ENCODE peak calls at places on chromosomes 5 and 9, in five cellular contexts. D, N, G, T and M are unnamed samples.

GRCh38 chr9:109880276-109881169 is 100.5 kb downstream of the PALM2AKAP2 start:
- DNase-seq in D (no peak), N (no peak), G (peak; percentile 30), T (peak; percentile 60), M (no peak)

GRCh38 chr5:16709691-16710420 is 93.1 kb upstream of the RETREG1 start:
- DNase-seq in D (no peak), N (no peak), G (no peak), T (no peak), M (no peak)

GRCh38 chr5:134005415-134006118 is 792 bp upstream of the VDAC1 start:
- DNase-seq in D (no peak), N (peak; percentile 50), G (no peak), T (peak; percentile 23), M (no peak)

GRCh38 chr9:104412238-104412637 is 91.8 kb upstream of the OR13F1 start:
- DNase-seq in D (no peak), N (no peak), G (peak; percentile 6), T (no peak), M (no peak)

GRCh38 chr9:87882627-87883026 is at the start of gene SPATA31E1:
- DNase-seq in D (no peak), N (no peak), G (no peak), T (no peak), M (peak; percentile 81)

GRCh38 chr9:121735065-121735791 is 83.8 kb downstream of the DAB2IP start:
- DNase-seq in D (no peak), N (no peak), G (peak; percentile 70), T (peak; percentile 65), M (no peak)

GRCh38 chr5:71862661-71863060 is 143.6 kb downstream of the CARTPT start:
- DNase-seq in D (no peak), N (no peak), G (no peak), T (no peak), M (no peak)

GRCh38 chr5:11146171-11146570 is 385.1 kb upstream of the DAP start:
- DNase-seq in D (no peak), N (no peak), G (no peak), T (no peak), M (no peak)

GRCh38 chr5:90983148-90983547 is 400.0 kb downstream of the ARRDC3 start:
- DNase-seq in D (no peak), N (no peak), G (peak; percentile 69), T (peak; percentile 91), M (no peak)

GRCh38 chr9:137028281-137029057 is 432 bp upstream of the ABCA2 start:
- DNase-seq in D (no peak), N (peak; percentile 78), G (peak; percentile 47), T (peak; percentile 30), M (no peak)

GRCh38 chr9:128054090-128054489 is 13.0 kb downstream of the NAIF1 start:
- DNase-seq in D (no peak), N (no peak), G (no peak), T (no peak), M (no peak)

GRCh38 chr9:121246821-121247511 is 21.0 kb upstream of the GSN start:
- DNase-seq in D (no peak), N (no peak), G (peak; percentile 73), T (peak; percentile 91), M (no peak)

GRCh38 chr5:107576155-107576554 is 94.6 kb downstream of the EFNA5 start:
- DNase-seq in D (no peak), N (no peak), G (no peak), T (no peak), M (no peak)

GRCh38 chr9:85731128-85731630 is 10.6 kb downstream of the AGTPBP1 start:
- DNase-seq in D (no peak), N (no peak), G (no peak), T (no peak), M (no peak)

GRCh38 chr5:165130656-165131055 is 1625.2 kb downstream of the MAT2B start:
- DNase-seq in D (no peak), N (no peak), G (no peak), T (no peak), M (no peak)

GRCh38 chr9:89513836-89514235 is 15.9 kb upstream of the SEMA4D start:
- DNase-seq in D (no peak), N (no peak), G (no peak), T (no peak), M (no peak)

GRCh38 chr9:98775831-98776441 is 20.4 kb downstream of the ANKS6 start:
- DNase-seq in D (no peak), N (no peak), G (peak; percentile 20), T (peak; percentile 79), M (no peak)

GRCh38 chr5:110268985-110269384 is 457.5 kb downstream of the TMEM232 start:
- DNase-seq in D (no peak), N (no peak), G (no peak), T (no peak), M (no peak)

GRCh38 chr9:7376838-7377237 is 422.7 kb downstream of the DMAC1 start:
- DNase-seq in D (no peak), N (no peak), G (no peak), T (peak; percentile 27), M (no peak)

GRCh38 chr5:76104027-76104426 is 20.8 kb downstream of the SV2C start:
- DNase-seq in D (no peak), N (peak; percentile 44), G (peak; percentile 25), T (peak; percentile 20), M (no peak)

GRCh38 chr9:128107260-128107970 is 20.1 kb downstream of the PTGES2 start:
- DNase-seq in D (no peak), N (no peak), G (no peak), T (no peak), M (no peak)

GRCh38 chr5:14242871-14243383 is 99.8 kb downstream of the TRIO start:
- DNase-seq in D (no peak), N (no peak), G (no peak), T (no peak), M (peak; percentile 57)

GRCh38 chr5:14240366-14240765 is 97.2 kb downstream of the TRIO start:
- DNase-seq in D (no peak), N (no peak), G (no peak), T (peak; percentile 36), M (peak; percentile 55)

GRCh38 chr5:14244721-14245518 is 101.8 kb downstream of the TRIO start:
- DNase-seq in D (no peak), N (no peak), G (no peak), T (no peak), M (peak; percentile 91)

GRCh38 chr5:14243768-14244167 is 100.6 kb downstream of the TRIO start:
- DNase-seq in D (no peak), N (no peak), G (no peak), T (no peak), M (no peak)

DNA sequence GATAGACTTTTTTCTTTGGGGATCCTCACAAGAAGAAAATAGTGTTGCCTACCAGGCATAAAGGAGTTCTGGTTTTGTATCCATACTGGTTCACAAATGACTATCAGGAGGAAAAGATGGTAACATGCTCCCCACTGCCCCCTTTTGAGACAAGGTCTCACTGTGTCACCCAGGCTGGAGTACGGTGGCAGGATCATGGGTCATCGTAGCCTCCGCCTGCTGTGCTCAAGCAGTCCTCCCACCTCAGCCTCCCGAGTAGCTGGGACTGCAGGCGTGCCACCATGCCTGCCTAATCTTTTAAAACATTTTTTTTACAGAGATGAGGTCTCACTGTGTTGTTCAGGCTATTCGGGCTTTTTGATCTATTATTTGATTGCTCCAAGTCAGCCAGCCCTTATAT is 99.3 kb downstream of the TRIO start:
- DNase-seq in D (no peak), N (no peak), G (no peak), T (no peak), M (peak; percentile 57)
- H3K4me1 ChIP-seq in D (peaks cover 24% of the 10 kb centered on the region), N (no peaks in the 10 kb centered on the region), G (peaks cover 15% of the 10 kb centered on the region), T (peaks cover 29% of the 10 kb centered on the region), M (peaks cover 97% of the 10 kb centered on the region)

GRCh38 chr9:34098307-34098706 is 28.2 kb downstream of the DCAF12 start:
- DNase-seq in D (no peak), N (no peak), G (no peak), T (no peak), M (no peak)

GRCh38 chr9:34102796-34103195 is 23.7 kb downstream of the DCAF12 start:
- DNase-seq in D (no peak), N (no peak), G (no peak), T (no peak), M (no peak)

GRCh38 chr9:34093578-34093977 is 32.9 kb downstream of the DCAF12 start:
- DNase-seq in D (no peak), N (no peak), G (no peak), T (no peak), M (no peak)

GRCh38 chr9:34096751-34097150 is 29.7 kb downstream of the DCAF12 start:
- DNase-seq in D (no peak), N (no peak), G (no peak), T (no peak), M (no peak)

GRCh38 chr9:34097865-34098264 is 28.6 kb downstream of the DCAF12 start:
- DNase-seq in D (no peak), N (no peak), G (no peak), T (no peak), M (no peak)
- H3K27ac ChIP-seq in D (no peak overlapping the region), N (no peak overlapping the region), G (no peak overlapping the region), T (no peak overlapping the region), M (no peak overlapping the region)

DNA sequence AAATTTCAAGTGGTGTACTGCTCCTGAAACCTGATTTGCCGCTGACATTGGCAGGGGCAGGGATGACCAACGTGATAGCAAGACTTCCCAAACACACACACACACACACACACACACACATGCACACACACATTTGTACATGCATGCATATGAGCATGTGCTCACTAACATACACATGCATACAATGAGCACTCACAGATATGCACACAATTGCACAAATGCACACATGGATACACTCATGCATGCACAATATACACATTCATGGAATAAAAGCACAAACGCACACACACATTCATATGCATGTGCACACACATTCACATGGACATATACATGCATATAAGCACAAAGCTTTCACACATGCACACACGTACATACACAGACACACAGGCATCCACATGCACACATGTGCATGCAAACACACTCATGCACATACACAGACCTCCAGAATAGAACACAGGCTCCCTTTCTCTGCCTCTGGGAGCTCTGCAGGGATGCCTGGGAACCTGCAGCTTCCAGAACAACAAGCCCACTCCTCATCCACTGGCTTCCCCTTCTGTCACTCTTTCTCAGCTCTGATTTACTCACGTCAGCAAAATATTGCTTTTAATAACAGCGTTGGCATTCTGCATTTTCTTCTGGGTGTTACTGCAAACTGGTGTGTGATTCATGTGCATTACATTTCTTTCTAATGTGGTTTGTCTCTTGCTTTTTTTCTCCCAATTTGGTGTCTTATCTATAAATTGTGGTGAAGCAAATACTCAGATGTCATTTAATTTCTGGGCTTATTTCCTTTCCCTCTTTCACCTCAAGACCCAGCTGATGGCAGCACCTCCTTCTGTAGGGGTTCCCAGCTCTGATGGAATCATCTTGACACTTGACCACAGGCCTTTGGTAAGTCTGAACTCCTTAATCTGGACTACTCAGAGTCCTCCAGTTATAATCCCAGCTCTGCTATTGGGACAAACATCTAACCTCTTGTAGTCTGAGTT is 180.9 kb upstream of the ZNF618 start:
- DNase-seq in D (no peak), N (no peak), G (no peak), T (no peak), M (no peak)
- H3K4me1 ChIP-seq in D (no peaks in the 10 kb centered on the region), N (no peaks in the 10 kb centered on the region), G (peaks cover 16% of the 10 kb centered on the region), T (no peaks in the 10 kb centered on the region), M (no peaks in the 10 kb centered on the region)

GRCh38 chr9:92723299-92723625 is 41.4 kb downstream of the BICD2 start:
- DNase-seq in D (peak; percentile 65), N (no peak), G (peak; percentile 98), T (no peak), M (no peak)

GRCh38 chr9:92725726-92726125 is 38.9 kb downstream of the BICD2 start:
- DNase-seq in D (peak; percentile 14), N (peak; percentile 14), G (no peak), T (no peak), M (no peak)

GRCh38 chr9:92723801-92724323 is 40.8 kb downstream of the BICD2 start:
- DNase-seq in D (no peak), N (peak; percentile 17), G (no peak), T (no peak), M (no peak)

GRCh38 chr9:92725266-92725545 is 39.4 kb downstream of the BICD2 start:
- DNase-seq in D (no peak), N (peak; percentile 21), G (no peak), T (no peak), M (no peak)

GRCh38 chr9:92724528-92725265 is 39.9 kb downstream of the BICD2 start:
- DNase-seq in D (peak; percentile 28), N (peak; percentile 23), G (no peak), T (no peak), M (no peak)
- H3K27ac ChIP-seq in D (no peak overlapping the region), N (no peak overlapping the region), G (peak overlapping the region; percentile 94), T (no peak overlapping the region), M (no peak overlapping the region)